ENCODE peak calls at places on chromosomes 6 and 20, in six cellular contexts. One of them, this sample, is unnamed.
A peak's percentile ranks its signal among the peaks of the same experiment; 100 is the strongest.

GRCh38 chr6:144285548-144285797 is 338 bp downstream of the UTRN start:
- DNase-seq in AG04450: no peak
- DNase-seq in RWPE2: no peak
- DNase-seq in ovary: peak; percentile 56
- DNase-seq in WTC11: no peak
- DNase-seq in choroid plexus epithelial cell: no peak
- DNase-seq in this sample: no peak

GRCh38 chr20:36385503-36385902 is 79.4 kb downstream of the DLGAP4 start:
- DNase-seq in ovary: no peak
- DNase-seq in AG04450: no peak
- DNase-seq in WTC11: no peak
- DNase-seq in RWPE2: peak; percentile 71
- DNase-seq in choroid plexus epithelial cell: no peak
- DNase-seq in this sample: no peak

GRCh38 chr6:19415605-19416326 is 421.4 kb upstream of the ID4 start:
- DNase-seq in WTC11: no peak
- DNase-seq in choroid plexus epithelial cell: peak; percentile 54
- DNase-seq in ovary: no peak
- DNase-seq in RWPE2: peak; percentile 60
- DNase-seq in AG04450: no peak
- DNase-seq in this sample: no peak

GRCh38 chr6:146990821-146991798 is 213.1 kb upstream of the STXBP5 start:
- DNase-seq in AG04450: no peak
- DNase-seq in ovary: no peak
- DNase-seq in choroid plexus epithelial cell: peak; percentile 81
- DNase-seq in RWPE2: no peak
- DNase-seq in WTC11: no peak
- DNase-seq in this sample: no peak

GRCh38 chr6:39088331-39088730 is 26.7 kb downstream of the SAYSD1 start:
- DNase-seq in ovary: no peak
- DNase-seq in RWPE2: no peak
- DNase-seq in AG04450: peak; percentile 55
- DNase-seq in WTC11: peak; percentile 75
- DNase-seq in choroid plexus epithelial cell: peak; percentile 70
- DNase-seq in this sample: peak; percentile 84

GRCh38 chr20:43188861-43189613 is 669 bp downstream of the PTPRT start:
- DNase-seq in AG04450: no peak
- DNase-seq in choroid plexus epithelial cell: no peak
- DNase-seq in ovary: no peak
- DNase-seq in RWPE2: no peak
- DNase-seq in WTC11: peak; percentile 30
- DNase-seq in this sample: peak; percentile 33

GRCh38 chr6:120200853-120201252 is 851.3 kb upstream of the MAN1A1 start:
- DNase-seq in choroid plexus epithelial cell: no peak
- DNase-seq in WTC11: no peak
- DNase-seq in ovary: no peak
- DNase-seq in RWPE2: no peak
- DNase-seq in AG04450: no peak
- DNase-seq in this sample: no peak

GRCh38 chr20:45835230-45836224 is 1.9 kb downstream of the SNX21 start:
- DNase-seq in RWPE2: no peak
- DNase-seq in choroid plexus epithelial cell: no peak
- DNase-seq in AG04450: no peak
- DNase-seq in WTC11: no peak
- DNase-seq in ovary: no peak
- DNase-seq in this sample: no peak

GRCh38 chr6:122264557-122264956 is 134.9 kb upstream of the HSF2 start:
- DNase-seq in ovary: no peak
- DNase-seq in AG04450: no peak
- DNase-seq in choroid plexus epithelial cell: no peak
- DNase-seq in WTC11: no peak
- DNase-seq in RWPE2: no peak
- DNase-seq in this sample: no peak

GRCh38 chr6:31888281-31889258 is 8.9 kb downstream of the EHMT2 start:
- DNase-seq in AG04450: no peak
- DNase-seq in ovary: peak; percentile 58
- DNase-seq in RWPE2: no peak
- DNase-seq in choroid plexus epithelial cell: no peak
- DNase-seq in WTC11: peak; percentile 79
- DNase-seq in this sample: peak; percentile 52

GRCh38 chr6:141501616-141502015 is 631.1 kb upstream of the GJE1 start:
- DNase-seq in ovary: no peak
- DNase-seq in WTC11: no peak
- DNase-seq in RWPE2: no peak
- DNase-seq in choroid plexus epithelial cell: no peak
- DNase-seq in AG04450: no peak
- DNase-seq in this sample: no peak

GRCh38 chr6:52403086-52403485 is 17.1 kb upstream of the EFHC1 start:
- DNase-seq in WTC11: no peak
- DNase-seq in AG04450: no peak
- DNase-seq in choroid plexus epithelial cell: no peak
- DNase-seq in ovary: no peak
- DNase-seq in RWPE2: no peak
- DNase-seq in this sample: no peak

GRCh38 chr20:25706793-25707192 is 10.1 kb upstream of the ZNF337 start:
- DNase-seq in AG04450: no peak
- DNase-seq in RWPE2: no peak
- DNase-seq in choroid plexus epithelial cell: no peak
- DNase-seq in ovary: no peak
- DNase-seq in WTC11: no peak
- DNase-seq in this sample: no peak

GRCh38 chr6:106254636-106255035 is 70.9 kb downstream of the ATG5 start:
- DNase-seq in WTC11: no peak
- DNase-seq in ovary: no peak
- DNase-seq in choroid plexus epithelial cell: peak; percentile 76
- DNase-seq in RWPE2: peak; percentile 70
- DNase-seq in AG04450: no peak
- DNase-seq in this sample: no peak

GRCh38 chr6:160464744-160465143 is 116.6 kb downstream of the SLC22A3 start:
- DNase-seq in WTC11: no peak
- DNase-seq in choroid plexus epithelial cell: no peak
- DNase-seq in RWPE2: no peak
- DNase-seq in AG04450: no peak
- DNase-seq in ovary: no peak
- DNase-seq in this sample: no peak

GRCh38 chr6:95091823-95092436 is 485.4 kb upstream of the MANEA start:
- DNase-seq in ovary: no peak
- DNase-seq in AG04450: peak; percentile 16
- DNase-seq in choroid plexus epithelial cell: peak; percentile 87
- DNase-seq in RWPE2: no peak
- DNase-seq in WTC11: no peak
- DNase-seq in this sample: no peak

GRCh38 chr20:57574954-57575353 is 14.0 kb downstream of the PCK1 start:
- DNase-seq in WTC11: no peak
- DNase-seq in AG04450: no peak
- DNase-seq in choroid plexus epithelial cell: no peak
- DNase-seq in ovary: no peak
- DNase-seq in RWPE2: no peak
- DNase-seq in this sample: no peak

GRCh38 chr6:130749402-130749801 is 77.8 kb upstream of the SMLR1 start:
- DNase-seq in WTC11: peak; percentile 11
- DNase-seq in ovary: no peak
- DNase-seq in choroid plexus epithelial cell: no peak
- DNase-seq in RWPE2: no peak
- DNase-seq in AG04450: no peak
- DNase-seq in this sample: peak; percentile 33

GRCh38 chr6:72939029-72939428 is 286.3 kb downstream of the KHDC1L start:
- DNase-seq in choroid plexus epithelial cell: no peak
- DNase-seq in AG04450: no peak
- DNase-seq in ovary: no peak
- DNase-seq in RWPE2: no peak
- DNase-seq in WTC11: no peak
- DNase-seq in this sample: no peak

GRCh38 chr20:25177890-25178321 is 17.6 kb upstream of the ENTPD6 start:
- DNase-seq in RWPE2: no peak
- DNase-seq in choroid plexus epithelial cell: peak; percentile 48
- DNase-seq in AG04450: no peak
- DNase-seq in WTC11: no peak
- DNase-seq in ovary: no peak
- DNase-seq in this sample: no peak

GRCh38 chr6:16494781-16495180 is 256.4 kb downstream of the GMPR start:
- DNase-seq in RWPE2: no peak
- DNase-seq in choroid plexus epithelial cell: peak; percentile 19
- DNase-seq in WTC11: no peak
- DNase-seq in ovary: no peak
- DNase-seq in AG04450: no peak
- DNase-seq in this sample: no peak

GRCh38 chr6:121112358-121112757 is 221.9 kb downstream of the TBC1D32 start:
- DNase-seq in choroid plexus epithelial cell: no peak
- DNase-seq in ovary: no peak
- DNase-seq in AG04450: no peak
- DNase-seq in WTC11: no peak
- DNase-seq in RWPE2: no peak
- DNase-seq in this sample: no peak

GRCh38 chr6:21918081-21918480 is 324.5 kb downstream of the SOX4 start:
- DNase-seq in AG04450: no peak
- DNase-seq in RWPE2: no peak
- DNase-seq in choroid plexus epithelial cell: no peak
- DNase-seq in WTC11: no peak
- DNase-seq in ovary: no peak
- DNase-seq in this sample: no peak

GRCh38 chr20:19071442-19071717 is 141.1 kb upstream of the SLC24A3 start:
- DNase-seq in AG04450: no peak
- DNase-seq in WTC11: no peak
- DNase-seq in ovary: no peak
- DNase-seq in choroid plexus epithelial cell: no peak
- DNase-seq in RWPE2: no peak
- DNase-seq in this sample: no peak

GRCh38 chr20:64084209-64085152 is at the start of gene LKAAEAR1:
- DNase-seq in choroid plexus epithelial cell: no peak
- DNase-seq in WTC11: peak; percentile 54
- DNase-seq in RWPE2: no peak
- DNase-seq in ovary: no peak
- DNase-seq in AG04450: no peak
- DNase-seq in this sample: peak; percentile 63

GRCh38 chr6:116251568-116252384 is 2.1 kb downstream of the TSPYL4 start:
- DNase-seq in ovary: no peak
- DNase-seq in AG04450: no peak
- DNase-seq in choroid plexus epithelial cell: peak; percentile 62
- DNase-seq in RWPE2: no peak
- DNase-seq in WTC11: no peak
- DNase-seq in this sample: peak; percentile 39

GRCh38 chr20:36855241-36855657 is 20.7 kb upstream of the TLDC2 start:
- DNase-seq in WTC11: no peak
- DNase-seq in AG04450: no peak
- DNase-seq in RWPE2: peak; percentile 84
- DNase-seq in choroid plexus epithelial cell: no peak
- DNase-seq in ovary: no peak
- DNase-seq in this sample: no peak

GRCh38 chr20:25529295-25529951 is 55.9 kb downstream of the NINL start:
- DNase-seq in AG04450: no peak
- DNase-seq in WTC11: no peak
- DNase-seq in RWPE2: no peak
- DNase-seq in choroid plexus epithelial cell: no peak
- DNase-seq in ovary: no peak
- DNase-seq in this sample: no peak

GRCh38 chr20:19361801-19362200 is 149.4 kb downstream of the SLC24A3 start:
- DNase-seq in choroid plexus epithelial cell: no peak
- DNase-seq in WTC11: no peak
- DNase-seq in ovary: no peak
- DNase-seq in RWPE2: no peak
- DNase-seq in AG04450: no peak
- DNase-seq in this sample: no peak

GRCh38 chr6:80437186-80437585 is 330.7 kb downstream of the BCKDHB start:
- DNase-seq in ovary: no peak
- DNase-seq in WTC11: no peak
- DNase-seq in RWPE2: no peak
- DNase-seq in AG04450: no peak
- DNase-seq in choroid plexus epithelial cell: no peak
- DNase-seq in this sample: no peak

GRCh38 chr6:147106759-147107401 is 97.3 kb upstream of the STXBP5 start:
- DNase-seq in WTC11: no peak
- DNase-seq in choroid plexus epithelial cell: peak; percentile 82
- DNase-seq in RWPE2: no peak
- DNase-seq in ovary: no peak
- DNase-seq in AG04450: peak; percentile 39
- DNase-seq in this sample: no peak

GRCh38 chr6:140105857-140106256 is 731.4 kb upstream of the CITED2 start:
- DNase-seq in AG04450: no peak
- DNase-seq in choroid plexus epithelial cell: peak; percentile 51
- DNase-seq in ovary: no peak
- DNase-seq in RWPE2: no peak
- DNase-seq in WTC11: peak; percentile 20
- DNase-seq in this sample: peak; percentile 51

GRCh38 chr6:111307275-111307858 is 175.7 kb downstream of the REV3L start:
- DNase-seq in RWPE2: no peak
- DNase-seq in choroid plexus epithelial cell: no peak
- DNase-seq in AG04450: no peak
- DNase-seq in ovary: no peak
- DNase-seq in WTC11: no peak
- DNase-seq in this sample: no peak

GRCh38 chr6:6217838-6218237 is 102.6 kb downstream of the F13A1 start:
- DNase-seq in ovary: no peak
- DNase-seq in WTC11: no peak
- DNase-seq in AG04450: no peak
- DNase-seq in RWPE2: no peak
- DNase-seq in choroid plexus epithelial cell: no peak
- DNase-seq in this sample: no peak
- TF ChIP-seq CTCF in ovary: no peak
- TF ChIP-seq CTCF in WTC11: no peak
- TF ChIP-seq CTCF in AG04450: no peak
- TF ChIP-seq CTCF in RWPE2: no peak
- TF ChIP-seq CTCF in choroid plexus epithelial cell: no peak
- TF ChIP-seq CTCF in this sample: peak; percentile 49

GRCh38 chr6:167255918-167256553 is 35.1 kb upstream of the UNC93A start:
- DNase-seq in choroid plexus epithelial cell: no peak
- DNase-seq in WTC11: no peak
- DNase-seq in ovary: no peak
- DNase-seq in RWPE2: no peak
- DNase-seq in AG04450: no peak
- DNase-seq in this sample: no peak
- TF ChIP-seq CTCF in choroid plexus epithelial cell: no peak
- TF ChIP-seq CTCF in WTC11: peak; percentile 31
- TF ChIP-seq CTCF in ovary: no peak
- TF ChIP-seq CTCF in RWPE2: no peak
- TF ChIP-seq CTCF in AG04450: no peak
- TF ChIP-seq CTCF in this sample: peak; percentile 70

GRCh38 chr20:40265872-40266533 is 423.0 kb downstream of the MAFB start:
- DNase-seq in WTC11: peak; percentile 36
- DNase-seq in ovary: no peak
- DNase-seq in AG04450: no peak
- DNase-seq in choroid plexus epithelial cell: peak; percentile 68
- DNase-seq in RWPE2: no peak
- DNase-seq in this sample: no peak
- TF ChIP-seq CTCF in WTC11: no peak
- TF ChIP-seq CTCF in ovary: no peak
- TF ChIP-seq CTCF in AG04450: peak; percentile 39
- TF ChIP-seq CTCF in choroid plexus epithelial cell: peak; percentile 73
- TF ChIP-seq CTCF in RWPE2: peak; percentile 98
- TF ChIP-seq CTCF in this sample: peak; percentile 72

DNA sequence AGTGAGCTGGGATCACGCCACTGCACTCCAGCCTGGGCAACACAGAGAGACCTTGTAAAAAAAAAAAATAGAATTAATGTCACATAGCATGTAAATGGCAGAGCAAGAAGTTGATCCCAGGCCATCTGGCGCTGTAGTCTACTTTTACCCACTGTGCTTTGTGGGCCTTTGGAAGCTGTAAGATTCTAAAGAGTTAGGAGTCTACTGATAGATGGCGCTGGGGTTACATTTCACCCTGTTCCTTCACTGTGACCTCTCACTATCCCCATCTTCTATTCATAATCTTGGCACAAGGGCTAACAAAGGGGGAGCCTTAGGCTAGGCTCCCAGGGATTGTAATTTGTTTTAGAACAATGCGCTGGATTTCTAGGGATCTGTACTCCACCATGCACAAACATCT is 24.4 kb downstream of the SIRPD start:
- DNase-seq in AG04450: no peak
- DNase-seq in WTC11: no peak
- DNase-seq in choroid plexus epithelial cell: no peak
- DNase-seq in RWPE2: no peak
- DNase-seq in ovary: no peak
- DNase-seq in this sample: peak; percentile 41
- TF ChIP-seq CTCF in AG04450: no peak
- TF ChIP-seq CTCF in WTC11: no peak
- TF ChIP-seq CTCF in choroid plexus epithelial cell: no peak
- TF ChIP-seq CTCF in RWPE2: no peak
- TF ChIP-seq CTCF in ovary: no peak
- TF ChIP-seq CTCF in this sample: peak; percentile 51